ENCODE peak calls at places on chromosomes 3 and 15, in five cellular contexts. G is left ventricle myocardium inferior, F is upper lobe of left lung, C is lower lobe of right lung, H is ovary. S is an unnamed sample.

GRCh38 chr3:134880431-134880830 is 85.4 kb downstream of the EPHB1 start:
- DNase-seq in C (no peak), H (no peak), F (no peak), G (no peak), S (no peak)

GRCh38 chr3:177463863-177464262 is 266.6 kb upstream of the TBL1XR1 start:
- DNase-seq in G (no peak), H (no peak), F (no peak), C (no peak), S (no peak)

GRCh38 chr3:31503456-31503855 is 29.3 kb upstream of the STT3B start:
- DNase-seq in C (no peak), H (no peak), G (no peak), F (no peak), S (no peak)

GRCh38 chr3:72821170-72821781 is 27.0 kb downstream of the SHQ1 start:
- DNase-seq in H (no peak), F (no peak), C (no peak), G (no peak), S (no peak)

GRCh38 chr15:62413786-62414185 is 248.7 kb upstream of the C2CD4B start:
- DNase-seq in C (no peak), F (no peak), H (no peak), G (no peak), S (no peak)

GRCh38 chr3:5016218-5017161 is 37.3 kb downstream of the BHLHE40 start:
- DNase-seq in F (no peak), G (no peak), H (no peak), C (peak; percentile 60), S (no peak)

GRCh38 chr15:80059786-80060489 is 462 bp downstream of the ZFAND6 start:
- DNase-seq in C (peak; percentile 74), F (peak; percentile 96), H (no peak), G (no peak), S (peak; percentile 76)

GRCh38 chr3:69306239-69307185 is 79.4 kb downstream of the FRMD4B start:
- DNase-seq in G (peak; percentile 48), F (no peak), H (peak; percentile 79), C (peak; percentile 72), S (peak; percentile 59)

GRCh38 chr15:31162721-31163510 is 61.4 kb upstream of the TRPM1 start:
- DNase-seq in C (no peak), G (no peak), H (no peak), F (no peak), S (no peak)

GRCh38 chr15:41894791-41895463 is 1.1 kb upstream of the SPTBN5 start:
- DNase-seq in H (peak; percentile 80), C (peak; percentile 87), G (peak; percentile 82), F (peak; percentile 89), S (no peak)

GRCh38 chr15:90097475-90097874 is 4.8 kb downstream of the IDH2 start:
- DNase-seq in H (no peak), C (no peak), F (no peak), G (no peak), S (no peak)

GRCh38 chr15:88745696-88746095 is 57.5 kb upstream of the ACAN start:
- DNase-seq in C (no peak), G (no peak), H (no peak), F (no peak), S (no peak)

GRCh38 chr3:170741756-170742530 is 128.1 kb downstream of the RPL22L1 start:
- DNase-seq in F (no peak), H (no peak), C (no peak), G (no peak), S (no peak)

GRCh38 chr15:70081612-70082011 is 16.1 kb downstream of the TLE3 start:
- DNase-seq in H (no peak), G (no peak), F (no peak), C (no peak), S (no peak)
- TF ChIP-seq CTCF in H (no peak), G (no peak), F (no peak), C (no peak), S (no peak)

GRCh38 chr15:92151741-92152140 is 241.9 kb upstream of the ST8SIA2 start:
- DNase-seq in C (no peak), G (no peak), H (no peak), F (no peak), S (no peak)
- TF ChIP-seq CTCF in C (no peak), G (no peak), H (no peak), F (no peak), S (no peak)

GRCh38 chr3:17742837-17743659 is 617 bp upstream of the TBC1D5 start:
- DNase-seq in F (no peak), H (no peak), G (peak; percentile 96), C (no peak), S (no peak)

GRCh38 chr3:17740703-17741102 is 1.7 kb downstream of the TBC1D5 start:
- DNase-seq in F (no peak), C (no peak), H (no peak), G (no peak), S (no peak)

GRCh38 chr3:17742092-17742836 is at the start of gene TBC1D5:
- DNase-seq in G (peak; percentile 81), C (peak; percentile 98), F (peak; percentile 99), H (peak; percentile 95), S (peak; percentile 96)

GRCh38 chr3:17743660-17743995 is 1.2 kb upstream of the TBC1D5 start:
- DNase-seq in H (no peak), F (no peak), C (no peak), G (no peak), S (no peak)

DNA sequence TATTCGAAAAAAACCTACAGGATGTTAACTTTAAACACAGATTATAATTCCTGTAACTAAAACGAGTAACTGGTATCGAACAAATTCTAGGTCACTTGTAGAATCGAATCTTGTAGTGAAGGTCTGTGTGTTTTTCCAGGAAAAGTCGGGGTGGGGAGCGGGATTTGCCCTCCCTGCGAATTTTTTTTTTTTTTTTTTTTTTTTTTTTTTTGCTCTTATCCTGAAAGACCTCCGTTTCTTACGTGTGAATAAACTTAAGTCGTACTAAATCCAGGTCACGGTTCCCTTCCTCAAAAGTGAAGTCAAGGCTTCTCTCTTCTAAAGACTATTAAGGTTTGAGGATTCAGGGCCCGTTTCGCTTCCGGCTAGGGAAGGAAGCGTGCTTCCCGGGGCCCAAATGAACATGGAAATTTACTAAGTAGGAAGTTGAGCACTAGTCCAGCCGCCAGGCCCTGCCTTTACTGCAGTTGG is 775 bp downstream of the TBC1D5 start:
- DNase-seq in C (no peak), H (no peak), F (no peak), G (no peak), S (no peak)
- TF ChIP-seq CTCF in C (no peak), H (no peak), F (no peak), G (peak; percentile 28), S (no peak)

GRCh38 chr15:25134546-25134945 is 179.8 kb downstream of the SNRPN start:
- DNase-seq in H (no peak), G (no peak), C (no peak), F (no peak), S (no peak)
- TF ChIP-seq CTCF in H (no peak), G (peak; percentile 25), C (no peak), F (no peak), S (peak; percentile 61)

DNA sequence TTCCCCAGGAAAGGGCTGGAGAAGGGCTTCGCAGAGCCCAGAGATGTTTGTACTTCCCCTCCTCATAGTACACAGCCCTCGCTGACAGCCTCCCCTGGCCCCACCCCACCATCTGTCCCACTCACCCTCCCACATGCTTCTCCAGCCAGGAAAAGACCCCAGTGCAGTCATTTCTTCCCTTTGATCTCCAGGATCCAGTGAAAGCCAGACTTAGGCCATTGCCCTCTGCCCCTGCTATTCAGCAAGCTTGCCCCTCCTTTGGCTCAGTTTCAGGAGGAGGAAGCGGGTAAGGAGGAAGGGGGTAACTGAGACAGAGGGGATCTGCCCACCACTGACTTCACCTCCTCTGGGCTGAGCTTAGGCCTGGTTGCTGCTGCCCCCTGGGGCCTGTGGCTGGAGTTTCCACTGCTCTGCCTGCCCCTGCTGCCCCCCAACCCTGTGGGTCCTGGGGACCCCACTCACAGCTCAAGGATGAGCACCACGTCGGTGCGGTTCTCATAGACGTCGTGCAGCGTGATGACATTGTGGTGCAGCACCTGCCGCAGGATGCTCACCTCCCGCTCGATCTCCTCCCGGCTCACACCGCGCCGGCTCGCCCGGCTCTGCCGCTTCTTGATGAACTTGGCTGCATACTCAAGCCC is 63.1 kb downstream of the DAPK2 start:
- DNase-seq in C (no peak), G (no peak), H (no peak), F (peak; percentile 75), S (peak; percentile 50)
- TF ChIP-seq CTCF in C (no peak), G (peak; percentile 14), H (no peak), F (no peak), S (no peak)

DNA sequence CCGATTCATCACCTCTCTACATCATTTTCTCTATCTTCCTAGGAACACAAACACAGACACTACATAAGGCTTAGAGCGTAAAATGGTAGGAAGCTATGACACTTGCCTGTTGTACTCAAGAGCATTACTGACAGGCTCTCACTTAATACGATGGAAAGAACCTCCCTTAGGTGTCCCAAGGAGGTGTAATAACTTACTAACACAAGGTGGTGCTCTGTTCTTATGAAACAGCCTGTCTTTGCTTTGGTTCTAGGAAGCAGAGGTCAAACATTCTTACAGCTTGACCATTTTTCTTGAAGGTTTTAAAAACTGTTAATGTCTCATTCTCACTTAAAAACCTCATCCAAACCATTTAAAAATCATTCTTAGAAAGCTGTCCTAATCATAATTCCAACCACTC is 317.9 kb upstream of the AGTR1 start:
- DNase-seq in C (no peak), F (no peak), H (no peak), G (no peak), S (no peak)
- TF ChIP-seq CTCF in C (peak; percentile 47), F (no peak), H (no peak), G (peak; percentile 56), S (peak; percentile 21)

DNA sequence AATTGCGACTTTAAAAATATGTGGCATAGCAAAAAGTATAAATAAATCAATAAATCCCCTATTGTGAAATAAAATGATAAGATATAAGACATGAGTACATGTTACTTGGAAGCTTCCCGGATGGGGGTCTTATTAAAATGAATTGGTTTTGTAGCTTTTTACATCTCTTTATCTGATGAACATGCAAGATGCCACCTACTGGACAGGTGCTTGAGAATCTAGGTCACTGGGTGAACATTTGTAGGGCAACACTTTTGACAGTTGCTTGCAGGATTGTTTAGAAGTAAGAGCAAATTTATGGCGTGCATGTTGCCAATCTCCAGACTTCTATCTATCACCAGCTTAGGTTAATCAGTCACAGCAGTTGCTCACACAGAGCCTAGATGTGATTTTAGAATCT is 362.7 kb upstream of the SUCLG2 start:
- DNase-seq in G (no peak), C (no peak), F (no peak), H (no peak), S (no peak)
- TF ChIP-seq CTCF in G (no peak), C (no peak), F (no peak), H (no peak), S (no peak)

DNA sequence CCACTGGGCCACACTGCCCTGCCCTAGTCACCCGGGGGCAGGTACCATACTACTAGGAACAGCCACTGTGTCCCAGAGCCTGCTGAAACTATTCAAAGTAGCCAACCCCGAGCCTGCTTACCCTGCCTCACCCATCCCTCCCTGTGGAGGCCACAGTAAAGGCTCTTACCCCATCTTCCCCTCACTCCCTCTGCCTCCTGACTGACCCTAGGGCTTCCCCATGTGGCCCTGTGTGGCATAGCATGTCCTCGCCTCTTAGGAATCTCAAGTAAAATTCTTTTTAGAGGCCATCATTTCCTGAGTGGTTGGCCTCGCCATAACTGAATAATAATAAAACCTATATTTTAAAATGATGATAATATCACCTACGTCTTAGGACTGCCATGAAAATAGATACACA is 112.2 kb upstream of the SLC6A11 start:
- DNase-seq in F (no peak), C (no peak), H (no peak), G (no peak), S (peak; percentile 56)
- TF ChIP-seq CTCF in F (no peak), C (no peak), H (no peak), G (no peak), S (peak; percentile 52)

S was measured in glutamatergic neuron.